ENCODE peak calls at places on chromosomes 3 and 15, in nine cellular contexts. One of them, this sample, is unnamed.
A peak's percentile ranks its signal among the peaks of the same experiment; 100 is the strongest.

GRCh38 chr3:101870138-101870537 is 20.8 kb downstream of the NFKBIZ start:
- DNase-seq in lung: no peak
- DNase-seq in cardiac muscle cell: no peak
- DNase-seq in K562: no peak
- DNase-seq in neural progenitor cell: no peak
- DNase-seq in stomach: no peak
- DNase-seq in body of pancreas: no peak
- DNase-seq in A549: no peak
- DNase-seq in right lobe of liver: no peak
- DNase-seq in this sample: no peak

GRCh38 chr3:160830792-160831191 is 74.8 kb downstream of the PPM1L start:
- DNase-seq in cardiac muscle cell: peak; percentile 38
- DNase-seq in A549: no peak
- DNase-seq in lung: no peak
- DNase-seq in stomach: no peak
- DNase-seq in K562: no peak
- DNase-seq in right lobe of liver: no peak
- DNase-seq in neural progenitor cell: no peak
- DNase-seq in body of pancreas: no peak
- DNase-seq in this sample: no peak

GRCh38 chr3:113659121-113659531 is 37.3 kb downstream of the USF3 start:
- DNase-seq in body of pancreas: no peak
- DNase-seq in A549: no peak
- DNase-seq in stomach: no peak
- DNase-seq in right lobe of liver: no peak
- DNase-seq in cardiac muscle cell: no peak
- DNase-seq in neural progenitor cell: no peak
- DNase-seq in K562: no peak
- DNase-seq in lung: no peak
- DNase-seq in this sample: no peak

GRCh38 chr15:72116680-72117447 is 1.1 kb downstream of the MYO9A start:
- DNase-seq in A549: peak; percentile 34
- DNase-seq in neural progenitor cell: peak; percentile 63
- DNase-seq in stomach: no peak
- DNase-seq in cardiac muscle cell: peak; percentile 16
- DNase-seq in K562: peak; percentile 44
- DNase-seq in lung: peak; percentile 36
- DNase-seq in body of pancreas: peak; percentile 38
- DNase-seq in right lobe of liver: peak; percentile 48
- DNase-seq in this sample: peak; percentile 26

GRCh38 chr15:78298983-78299301 is 467 bp downstream of the SKIC8 start:
- DNase-seq in cardiac muscle cell: peak; percentile 27
- DNase-seq in stomach: no peak
- DNase-seq in right lobe of liver: no peak
- DNase-seq in A549: no peak
- DNase-seq in K562: peak; percentile 47
- DNase-seq in lung: no peak
- DNase-seq in body of pancreas: no peak
- DNase-seq in neural progenitor cell: no peak
- DNase-seq in this sample: no peak

GRCh38 chr3:49476563-49476962 is 6.5 kb downstream of the DAG1 start:
- DNase-seq in stomach: no peak
- DNase-seq in lung: no peak
- DNase-seq in neural progenitor cell: no peak
- DNase-seq in body of pancreas: no peak
- DNase-seq in cardiac muscle cell: no peak
- DNase-seq in K562: no peak
- DNase-seq in right lobe of liver: no peak
- DNase-seq in A549: no peak
- DNase-seq in this sample: no peak

GRCh38 chr3:187296915-187297314 is 5.4 kb upstream of the MASP1 start:
- DNase-seq in K562: no peak
- DNase-seq in right lobe of liver: no peak
- DNase-seq in lung: no peak
- DNase-seq in neural progenitor cell: no peak
- DNase-seq in body of pancreas: no peak
- DNase-seq in stomach: no peak
- DNase-seq in cardiac muscle cell: no peak
- DNase-seq in A549: no peak
- DNase-seq in this sample: no peak

GRCh38 chr3:56468184-56469106 is at the start of gene ERC2:
- DNase-seq in A549: peak; percentile 3
- DNase-seq in body of pancreas: peak; percentile 75
- DNase-seq in stomach: peak; percentile 41
- DNase-seq in lung: peak; percentile 43
- DNase-seq in cardiac muscle cell: peak; percentile 93
- DNase-seq in right lobe of liver: no peak
- DNase-seq in K562: no peak
- DNase-seq in neural progenitor cell: peak; percentile 97
- DNase-seq in this sample: peak; percentile 44

GRCh38 chr15:60634815-60635214 is 155.9 kb upstream of the ICE2 start:
- DNase-seq in stomach: no peak
- DNase-seq in A549: no peak
- DNase-seq in right lobe of liver: no peak
- DNase-seq in body of pancreas: no peak
- DNase-seq in neural progenitor cell: no peak
- DNase-seq in cardiac muscle cell: no peak
- DNase-seq in lung: no peak
- DNase-seq in K562: no peak
- DNase-seq in this sample: no peak

GRCh38 chr3:177419904-177420601 is 222.8 kb upstream of the TBL1XR1 start:
- DNase-seq in stomach: no peak
- DNase-seq in lung: no peak
- DNase-seq in K562: no peak
- DNase-seq in right lobe of liver: no peak
- DNase-seq in cardiac muscle cell: no peak
- DNase-seq in neural progenitor cell: no peak
- DNase-seq in body of pancreas: no peak
- DNase-seq in A549: peak; percentile 43
- DNase-seq in this sample: peak; percentile 32

GRCh38 chr3:123295901-123296250 is 94.1 kb downstream of the SEC22A start:
- DNase-seq in neural progenitor cell: no peak
- DNase-seq in cardiac muscle cell: no peak
- DNase-seq in lung: no peak
- DNase-seq in right lobe of liver: no peak
- DNase-seq in stomach: no peak
- DNase-seq in A549: no peak
- DNase-seq in K562: no peak
- DNase-seq in body of pancreas: no peak
- DNase-seq in this sample: no peak

GRCh38 chr3:18744472-18744871 is 319.3 kb upstream of the SATB1 start:
- DNase-seq in lung: no peak
- DNase-seq in A549: no peak
- DNase-seq in cardiac muscle cell: no peak
- DNase-seq in body of pancreas: no peak
- DNase-seq in right lobe of liver: no peak
- DNase-seq in neural progenitor cell: no peak
- DNase-seq in K562: no peak
- DNase-seq in stomach: no peak
- DNase-seq in this sample: no peak

GRCh38 chr3:35565048-35565447 is 74.3 kb upstream of the ARPP21 start:
- DNase-seq in stomach: no peak
- DNase-seq in A549: no peak
- DNase-seq in right lobe of liver: no peak
- DNase-seq in lung: no peak
- DNase-seq in body of pancreas: no peak
- DNase-seq in neural progenitor cell: no peak
- DNase-seq in cardiac muscle cell: no peak
- DNase-seq in K562: no peak
- DNase-seq in this sample: no peak

GRCh38 chr15:56821721-56822425 is 88.6 kb upstream of the ZNF280D start:
- DNase-seq in cardiac muscle cell: peak; percentile 70
- DNase-seq in A549: peak; percentile 80
- DNase-seq in right lobe of liver: peak; percentile 72
- DNase-seq in body of pancreas: peak; percentile 73
- DNase-seq in stomach: peak; percentile 65
- DNase-seq in neural progenitor cell: peak; percentile 69
- DNase-seq in lung: peak; percentile 50
- DNase-seq in K562: peak; percentile 71
- DNase-seq in this sample: peak; percentile 45

GRCh38 chr3:188270423-188270972 is 116.5 kb downstream of the LPP start:
- DNase-seq in A549: peak; percentile 80
- DNase-seq in lung: no peak
- DNase-seq in body of pancreas: no peak
- DNase-seq in right lobe of liver: no peak
- DNase-seq in cardiac muscle cell: peak; percentile 84
- DNase-seq in K562: no peak
- DNase-seq in stomach: no peak
- DNase-seq in neural progenitor cell: no peak
- DNase-seq in this sample: no peak

GRCh38 chr15:80977627-80978036 is 12.0 kb downstream of the MESD start:
- DNase-seq in A549: peak; percentile 73
- DNase-seq in stomach: peak; percentile 71
- DNase-seq in lung: peak; percentile 67
- DNase-seq in right lobe of liver: no peak
- DNase-seq in K562: peak; percentile 87
- DNase-seq in cardiac muscle cell: peak; percentile 78
- DNase-seq in body of pancreas: peak; percentile 70
- DNase-seq in neural progenitor cell: peak; percentile 82
- DNase-seq in this sample: peak; percentile 54

GRCh38 chr3:150312018-150312657 is 96.0 kb upstream of the TSC22D2 start:
- DNase-seq in lung: peak; percentile 45
- DNase-seq in neural progenitor cell: no peak
- DNase-seq in K562: no peak
- DNase-seq in cardiac muscle cell: no peak
- DNase-seq in stomach: no peak
- DNase-seq in body of pancreas: no peak
- DNase-seq in A549: peak; percentile 16
- DNase-seq in right lobe of liver: no peak
- DNase-seq in this sample: no peak
- TF ChIP-seq CTCF in lung: no peak
- TF ChIP-seq CTCF in neural progenitor cell: peak; percentile 5
- TF ChIP-seq CTCF in K562: no peak
- TF ChIP-seq CTCF in cardiac muscle cell: no peak
- TF ChIP-seq CTCF in stomach: no peak
- TF ChIP-seq CTCF in body of pancreas: no peak
- TF ChIP-seq CTCF in A549: no peak
- TF ChIP-seq CTCF in right lobe of liver: no peak
- TF ChIP-seq CTCF in this sample: no peak

GRCh38 chr3:127001486-127002194 is 18.7 kb downstream of the PLXNA1 start:
- DNase-seq in K562: no peak
- DNase-seq in A549: no peak
- DNase-seq in lung: no peak
- DNase-seq in neural progenitor cell: no peak
- DNase-seq in body of pancreas: no peak
- DNase-seq in cardiac muscle cell: no peak
- DNase-seq in stomach: no peak
- DNase-seq in right lobe of liver: no peak
- DNase-seq in this sample: no peak
- H3K4me1 ChIP-seq in K562: peaks cover 22% of the 10 kb centered on the region
- H3K4me1 ChIP-seq in A549: no peaks in the 10 kb centered on the region
- H3K4me1 ChIP-seq in lung: peaks cover 40% of the 10 kb centered on the region
- H3K4me1 ChIP-seq in neural progenitor cell: peaks cover 11% of the 10 kb centered on the region
- H3K4me1 ChIP-seq in body of pancreas: peaks cover 11% of the 10 kb centered on the region
- H3K4me1 ChIP-seq in cardiac muscle cell: peaks cover 9% of the 10 kb centered on the region
- H3K4me1 ChIP-seq in stomach: peaks cover 61% of the 10 kb centered on the region
- H3K4me1 ChIP-seq in right lobe of liver: no peaks in the 10 kb centered on the region
- H3K4me1 ChIP-seq in this sample: peaks cover 7% of the 10 kb centered on the region

DNA sequence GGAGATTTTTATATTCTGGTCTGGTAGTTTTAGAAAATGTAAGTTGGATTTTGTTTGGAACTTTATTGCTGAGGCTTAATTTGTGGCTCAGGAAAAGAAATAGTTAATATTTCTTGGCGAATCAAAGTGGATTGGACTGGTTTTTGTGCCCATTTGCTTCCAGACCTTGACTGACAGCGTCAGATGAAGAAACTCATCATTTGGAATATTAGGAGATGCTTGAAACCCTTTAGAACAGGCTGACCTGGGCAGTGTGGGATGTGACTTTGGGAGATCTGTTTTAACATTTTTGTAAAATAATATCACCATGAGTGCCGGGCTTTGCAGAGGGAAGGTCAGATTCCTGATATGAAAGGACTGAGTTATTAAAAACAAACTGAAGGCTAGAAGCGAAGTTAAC is 83.0 kb downstream of the AAGAB start:
- DNase-seq in body of pancreas: no peak
- DNase-seq in A549: no peak
- DNase-seq in neural progenitor cell: no peak
- DNase-seq in K562: no peak
- DNase-seq in lung: no peak
- DNase-seq in right lobe of liver: no peak
- DNase-seq in stomach: no peak
- DNase-seq in cardiac muscle cell: no peak
- DNase-seq in this sample: no peak
- H3K27ac ChIP-seq in body of pancreas: no peak overlapping the region
- H3K27ac ChIP-seq in A549: no peak overlapping the region
- H3K27ac ChIP-seq in neural progenitor cell: no peak overlapping the region
- H3K27ac ChIP-seq in K562: no peak overlapping the region
- H3K27ac ChIP-seq in lung: no peak overlapping the region
- H3K27ac ChIP-seq in right lobe of liver: no peak overlapping the region
- H3K27ac ChIP-seq in stomach: no peak overlapping the region
- H3K27ac ChIP-seq in cardiac muscle cell: no peak overlapping the region
- H3K27ac ChIP-seq in this sample: no peak overlapping the region

GRCh38 chr3:52502001-52502400 is 6.9 kb downstream of the STAB1 start:
- DNase-seq in K562: no peak
- DNase-seq in stomach: no peak
- DNase-seq in A549: no peak
- DNase-seq in cardiac muscle cell: no peak
- DNase-seq in body of pancreas: no peak
- DNase-seq in lung: no peak
- DNase-seq in neural progenitor cell: no peak
- DNase-seq in right lobe of liver: no peak
- DNase-seq in this sample: no peak

GRCh38 chr3:52503788-52504424 is 8.8 kb downstream of the STAB1 start:
- DNase-seq in stomach: no peak
- DNase-seq in neural progenitor cell: no peak
- DNase-seq in K562: no peak
- DNase-seq in lung: no peak
- DNase-seq in A549: no peak
- DNase-seq in body of pancreas: peak; percentile 77
- DNase-seq in right lobe of liver: no peak
- DNase-seq in cardiac muscle cell: no peak
- DNase-seq in this sample: no peak

GRCh38 chr3:52504977-52505376 is 9.8 kb downstream of the STAB1 start:
- DNase-seq in stomach: no peak
- DNase-seq in lung: no peak
- DNase-seq in cardiac muscle cell: no peak
- DNase-seq in body of pancreas: no peak
- DNase-seq in A549: no peak
- DNase-seq in neural progenitor cell: no peak
- DNase-seq in right lobe of liver: no peak
- DNase-seq in K562: no peak
- DNase-seq in this sample: no peak

GRCh38 chr3:52501046-52501445 is 5.9 kb downstream of the STAB1 start:
- DNase-seq in neural progenitor cell: no peak
- DNase-seq in cardiac muscle cell: no peak
- DNase-seq in K562: no peak
- DNase-seq in lung: no peak
- DNase-seq in body of pancreas: no peak
- DNase-seq in right lobe of liver: no peak
- DNase-seq in A549: no peak
- DNase-seq in stomach: no peak
- DNase-seq in this sample: no peak

DNA sequence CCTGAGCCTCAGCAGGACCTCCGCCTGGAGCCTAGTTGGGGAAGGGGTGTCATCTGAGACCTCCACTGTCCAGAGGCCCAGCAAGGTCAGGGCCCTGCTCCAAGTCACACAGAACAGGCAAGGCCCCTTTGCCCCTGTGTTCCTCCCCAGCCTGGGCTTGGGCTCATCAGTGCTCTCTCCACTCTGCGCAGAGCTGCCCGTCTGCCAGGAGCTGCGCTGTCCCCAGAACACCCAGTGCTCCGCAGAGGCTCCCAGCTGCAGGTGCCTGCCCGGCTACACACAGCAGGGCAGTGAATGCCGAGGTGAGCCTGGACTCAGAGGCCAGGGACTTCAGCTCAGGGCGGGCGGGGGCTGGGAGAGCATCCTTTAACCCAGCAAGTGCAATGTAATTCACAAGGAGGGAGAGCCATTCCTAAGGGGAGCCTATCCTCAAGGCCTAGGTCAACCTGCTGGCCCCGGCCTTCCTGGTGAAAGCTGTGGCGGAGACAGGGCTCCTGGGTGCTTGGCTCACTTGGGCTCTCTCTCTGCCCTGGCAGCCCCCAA is 7.7 kb downstream of the STAB1 start:
- DNase-seq in A549: no peak
- DNase-seq in K562: no peak
- DNase-seq in body of pancreas: no peak
- DNase-seq in lung: no peak
- DNase-seq in neural progenitor cell: no peak
- DNase-seq in cardiac muscle cell: no peak
- DNase-seq in right lobe of liver: no peak
- DNase-seq in stomach: no peak
- DNase-seq in this sample: no peak
- TF ChIP-seq CTCF in A549: no peak
- TF ChIP-seq CTCF in K562: no peak
- TF ChIP-seq CTCF in body of pancreas: no peak
- TF ChIP-seq CTCF in lung: no peak
- TF ChIP-seq CTCF in neural progenitor cell: no peak
- TF ChIP-seq CTCF in cardiac muscle cell: no peak
- TF ChIP-seq CTCF in right lobe of liver: no peak
- TF ChIP-seq CTCF in stomach: no peak
- TF ChIP-seq CTCF in this sample: no peak